ENCODE peak calls at places on chromosomes 12 and 14, in eight cellular contexts. One of them, this sample, is unnamed.

GRCh38 chr14:99181246-99181645 is 90.8 kb downstream of the BCL11B start:
- DNase-seq in IMR-90: no peak
- DNase-seq in LoVo: no peak
- DNase-seq in stimulated activated naive CD8-positive, alpha-beta T cell treated with anti-CD3 and anti-CD28 coated beads, Interleukin-15, Interleukin-2, amounts not matched to agents 100 U/mL and 50 U/mL, for 24 hours: peak
- DNase-seq in HS-27A: no peak
- DNase-seq in EL: no peak
- DNase-seq in NCI-H1436: no peak
- DNase-seq in Kasumi-1: no peak
- DNase-seq in this sample: no peak

GRCh38 chr12:27924350-27925140 is 48.0 kb downstream of the PTHLH start:
- DNase-seq in stimulated activated naive CD8-positive, alpha-beta T cell treated with anti-CD3 and anti-CD28 coated beads, Interleukin-15, Interleukin-2, amounts not matched to agents 100 U/mL and 50 U/mL, for 24 hours: no peak
- DNase-seq in NCI-H1436: no peak
- DNase-seq in Kasumi-1: no peak
- DNase-seq in LoVo: no peak
- DNase-seq in IMR-90: peak
- DNase-seq in EL: peak
- DNase-seq in HS-27A: no peak
- DNase-seq in this sample: no peak

GRCh38 chr12:78290606-78291345 is 460.1 kb downstream of the NAV3 start:
- DNase-seq in Kasumi-1: no peak
- DNase-seq in stimulated activated naive CD8-positive, alpha-beta T cell treated with anti-CD3 and anti-CD28 coated beads, Interleukin-15, Interleukin-2, amounts not matched to agents 100 U/mL and 50 U/mL, for 24 hours: no peak
- DNase-seq in HS-27A: peak
- DNase-seq in IMR-90: peak
- DNase-seq in NCI-H1436: no peak
- DNase-seq in LoVo: no peak
- DNase-seq in EL: peak
- DNase-seq in this sample: no peak

GRCh38 chr12:74780458-74781241 is 243.0 kb downstream of the ATXN7L3B start:
- DNase-seq in Kasumi-1: no peak
- DNase-seq in EL: peak
- DNase-seq in IMR-90: peak
- DNase-seq in HS-27A: peak
- DNase-seq in stimulated activated naive CD8-positive, alpha-beta T cell treated with anti-CD3 and anti-CD28 coated beads, Interleukin-15, Interleukin-2, amounts not matched to agents 100 U/mL and 50 U/mL, for 24 hours: no peak
- DNase-seq in LoVo: peak
- DNase-seq in NCI-H1436: no peak
- DNase-seq in this sample: no peak

GRCh38 chr12:1391722-1392121 is 202.7 kb downstream of the FBXL14 start:
- DNase-seq in EL: no peak
- DNase-seq in stimulated activated naive CD8-positive, alpha-beta T cell treated with anti-CD3 and anti-CD28 coated beads, Interleukin-15, Interleukin-2, amounts not matched to agents 100 U/mL and 50 U/mL, for 24 hours: no peak
- DNase-seq in LoVo: no peak
- DNase-seq in Kasumi-1: no peak
- DNase-seq in NCI-H1436: no peak
- DNase-seq in HS-27A: no peak
- DNase-seq in IMR-90: no peak
- DNase-seq in this sample: no peak

GRCh38 chr14:55126089-55126488 is 3.0 kb upstream of the LGALS3 start:
- DNase-seq in HS-27A: no peak
- DNase-seq in LoVo: no peak
- DNase-seq in stimulated activated naive CD8-positive, alpha-beta T cell treated with anti-CD3 and anti-CD28 coated beads, Interleukin-15, Interleukin-2, amounts not matched to agents 100 U/mL and 50 U/mL, for 24 hours: no peak
- DNase-seq in Kasumi-1: no peak
- DNase-seq in NCI-H1436: no peak
- DNase-seq in IMR-90: no peak
- DNase-seq in EL: no peak
- DNase-seq in this sample: no peak

GRCh38 chr14:71985538-71986234 is 53.5 kb downstream of the RGS6 start:
- DNase-seq in LoVo: no peak
- DNase-seq in stimulated activated naive CD8-positive, alpha-beta T cell treated with anti-CD3 and anti-CD28 coated beads, Interleukin-15, Interleukin-2, amounts not matched to agents 100 U/mL and 50 U/mL, for 24 hours: no peak
- DNase-seq in Kasumi-1: no peak
- DNase-seq in EL: no peak
- DNase-seq in NCI-H1436: no peak
- DNase-seq in IMR-90: no peak
- DNase-seq in HS-27A: no peak
- DNase-seq in this sample: no peak

GRCh38 chr14:73764881-73765280 is 50.7 kb upstream of the PNMA1 start:
- DNase-seq in LoVo: no peak
- DNase-seq in EL: no peak
- DNase-seq in NCI-H1436: no peak
- DNase-seq in stimulated activated naive CD8-positive, alpha-beta T cell treated with anti-CD3 and anti-CD28 coated beads, Interleukin-15, Interleukin-2, amounts not matched to agents 100 U/mL and 50 U/mL, for 24 hours: no peak
- DNase-seq in HS-27A: no peak
- DNase-seq in IMR-90: no peak
- DNase-seq in Kasumi-1: peak
- DNase-seq in this sample: peak

GRCh38 chr14:60179296-60179924 is 14.2 kb upstream of the DHRS7 start:
- DNase-seq in HS-27A: no peak
- DNase-seq in EL: peak
- DNase-seq in NCI-H1436: no peak
- DNase-seq in Kasumi-1: no peak
- DNase-seq in stimulated activated naive CD8-positive, alpha-beta T cell treated with anti-CD3 and anti-CD28 coated beads, Interleukin-15, Interleukin-2, amounts not matched to agents 100 U/mL and 50 U/mL, for 24 hours: no peak
- DNase-seq in LoVo: peak
- DNase-seq in IMR-90: peak
- DNase-seq in this sample: no peak

GRCh38 chr12:109275173-109275572 is 33.9 kb downstream of the FOXN4 start:
- DNase-seq in NCI-H1436: no peak
- DNase-seq in IMR-90: no peak
- DNase-seq in Kasumi-1: no peak
- DNase-seq in LoVo: no peak
- DNase-seq in HS-27A: no peak
- DNase-seq in EL: no peak
- DNase-seq in stimulated activated naive CD8-positive, alpha-beta T cell treated with anti-CD3 and anti-CD28 coated beads, Interleukin-15, Interleukin-2, amounts not matched to agents 100 U/mL and 50 U/mL, for 24 hours: no peak
- DNase-seq in this sample: no peak

GRCh38 chr12:65742481-65742971 is 81.8 kb upstream of the HMGA2 start:
- DNase-seq in NCI-H1436: no peak
- DNase-seq in EL: peak
- DNase-seq in Kasumi-1: no peak
- DNase-seq in IMR-90: peak
- DNase-seq in HS-27A: no peak
- DNase-seq in stimulated activated naive CD8-positive, alpha-beta T cell treated with anti-CD3 and anti-CD28 coated beads, Interleukin-15, Interleukin-2, amounts not matched to agents 100 U/mL and 50 U/mL, for 24 hours: no peak
- DNase-seq in LoVo: no peak
- DNase-seq in this sample: no peak

GRCh38 chr12:57280234-57281062 is 29.5 kb upstream of the STAC3 start:
- DNase-seq in HS-27A: peak
- DNase-seq in Kasumi-1: peak
- DNase-seq in IMR-90: peak
- DNase-seq in LoVo: peak
- DNase-seq in NCI-H1436: no peak
- DNase-seq in EL: peak
- DNase-seq in stimulated activated naive CD8-positive, alpha-beta T cell treated with anti-CD3 and anti-CD28 coated beads, Interleukin-15, Interleukin-2, amounts not matched to agents 100 U/mL and 50 U/mL, for 24 hours: peak
- DNase-seq in this sample: peak

GRCh38 chr12:105947906-105948305 is 190.8 kb downstream of the NUAK1 start:
- DNase-seq in NCI-H1436: no peak
- DNase-seq in IMR-90: no peak
- DNase-seq in stimulated activated naive CD8-positive, alpha-beta T cell treated with anti-CD3 and anti-CD28 coated beads, Interleukin-15, Interleukin-2, amounts not matched to agents 100 U/mL and 50 U/mL, for 24 hours: no peak
- DNase-seq in EL: no peak
- DNase-seq in Kasumi-1: no peak
- DNase-seq in LoVo: no peak
- DNase-seq in HS-27A: no peak
- DNase-seq in this sample: no peak

GRCh38 chr12:107929436-107929835 is 154.9 kb downstream of the ASCL4 start:
- DNase-seq in stimulated activated naive CD8-positive, alpha-beta T cell treated with anti-CD3 and anti-CD28 coated beads, Interleukin-15, Interleukin-2, amounts not matched to agents 100 U/mL and 50 U/mL, for 24 hours: no peak
- DNase-seq in IMR-90: peak
- DNase-seq in NCI-H1436: no peak
- DNase-seq in HS-27A: peak
- DNase-seq in LoVo: no peak
- DNase-seq in Kasumi-1: peak
- DNase-seq in EL: peak
- DNase-seq in this sample: peak

GRCh38 chr12:54360717-54361456 is 3.4 kb downstream of the GPR84 start:
- DNase-seq in stimulated activated naive CD8-positive, alpha-beta T cell treated with anti-CD3 and anti-CD28 coated beads, Interleukin-15, Interleukin-2, amounts not matched to agents 100 U/mL and 50 U/mL, for 24 hours: peak
- DNase-seq in NCI-H1436: peak
- DNase-seq in LoVo: peak
- DNase-seq in IMR-90: peak
- DNase-seq in EL: peak
- DNase-seq in Kasumi-1: peak
- DNase-seq in HS-27A: peak
- DNase-seq in this sample: peak

GRCh38 chr12:71900091-71900490 is 38.6 kb upstream of the TPH2 start:
- DNase-seq in LoVo: no peak
- DNase-seq in NCI-H1436: no peak
- DNase-seq in stimulated activated naive CD8-positive, alpha-beta T cell treated with anti-CD3 and anti-CD28 coated beads, Interleukin-15, Interleukin-2, amounts not matched to agents 100 U/mL and 50 U/mL, for 24 hours: no peak
- DNase-seq in HS-27A: no peak
- DNase-seq in Kasumi-1: peak
- DNase-seq in EL: peak
- DNase-seq in IMR-90: peak
- DNase-seq in this sample: no peak

GRCh38 chr12:104505095-104505819 is 48.5 kb downstream of the CHST11 start:
- DNase-seq in EL: no peak
- DNase-seq in LoVo: peak
- DNase-seq in NCI-H1436: peak
- DNase-seq in IMR-90: no peak
- DNase-seq in stimulated activated naive CD8-positive, alpha-beta T cell treated with anti-CD3 and anti-CD28 coated beads, Interleukin-15, Interleukin-2, amounts not matched to agents 100 U/mL and 50 U/mL, for 24 hours: no peak
- DNase-seq in HS-27A: no peak
- DNase-seq in Kasumi-1: no peak
- DNase-seq in this sample: peak

GRCh38 chr14:32313977-32314376 is 15.1 kb upstream of the AKAP6 start:
- DNase-seq in NCI-H1436: peak
- DNase-seq in IMR-90: no peak
- DNase-seq in HS-27A: no peak
- DNase-seq in stimulated activated naive CD8-positive, alpha-beta T cell treated with anti-CD3 and anti-CD28 coated beads, Interleukin-15, Interleukin-2, amounts not matched to agents 100 U/mL and 50 U/mL, for 24 hours: no peak
- DNase-seq in Kasumi-1: no peak
- DNase-seq in LoVo: no peak
- DNase-seq in EL: no peak
- DNase-seq in this sample: no peak

GRCh38 chr12:130993759-130994670 is 40.3 kb downstream of the ADGRD1 start:
- DNase-seq in IMR-90: no peak
- DNase-seq in Kasumi-1: no peak
- DNase-seq in EL: no peak
- DNase-seq in LoVo: no peak
- DNase-seq in HS-27A: no peak
- DNase-seq in NCI-H1436: no peak
- DNase-seq in stimulated activated naive CD8-positive, alpha-beta T cell treated with anti-CD3 and anti-CD28 coated beads, Interleukin-15, Interleukin-2, amounts not matched to agents 100 U/mL and 50 U/mL, for 24 hours: no peak
- DNase-seq in this sample: no peak

GRCh38 chr12:26317942-26318565 is 122.7 kb downstream of the SSPN start:
- DNase-seq in IMR-90: peak
- DNase-seq in EL: peak
- DNase-seq in Kasumi-1: no peak
- DNase-seq in stimulated activated naive CD8-positive, alpha-beta T cell treated with anti-CD3 and anti-CD28 coated beads, Interleukin-15, Interleukin-2, amounts not matched to agents 100 U/mL and 50 U/mL, for 24 hours: no peak
- DNase-seq in LoVo: peak
- DNase-seq in HS-27A: peak
- DNase-seq in NCI-H1436: no peak
- DNase-seq in this sample: peak

GRCh38 chr14:76844223-76844622 is 18.0 kb downstream of the LRRC74A start:
- DNase-seq in Kasumi-1: peak
- DNase-seq in LoVo: no peak
- DNase-seq in HS-27A: no peak
- DNase-seq in stimulated activated naive CD8-positive, alpha-beta T cell treated with anti-CD3 and anti-CD28 coated beads, Interleukin-15, Interleukin-2, amounts not matched to agents 100 U/mL and 50 U/mL, for 24 hours: peak
- DNase-seq in EL: peak
- DNase-seq in IMR-90: peak
- DNase-seq in NCI-H1436: no peak
- DNase-seq in this sample: peak